ENCODE peak calls at places on chromosomes 6 and 20, in four cellular contexts. H, Y, S and A are unnamed samples.

GRCh38 chr6:105646391-105646867 is 243.5 kb upstream of the PREP start:
- DNase-seq in H (peak), S (no peak), Y (no peak), A (no peak)

GRCh38 chr6:82818727-82819126 is 246.9 kb downstream of the UBE3D start:
- DNase-seq in Y (no peak), S (no peak), H (no peak), A (no peak)

GRCh38 chr20:59087829-59088433 is 45.3 kb upstream of the PRELID3B start:
- DNase-seq in S (peak), H (peak), Y (peak), A (peak)

GRCh38 chr6:125020385-125020784 is 58.1 kb downstream of the RNF217 start:
- DNase-seq in H (peak), S (no peak), Y (no peak), A (no peak)

GRCh38 chr20:33558348-33559144 is 68.7 kb downstream of the CBFA2T2 start:
- DNase-seq in H (no peak), S (no peak), Y (no peak), A (no peak)

GRCh38 chr6:56156643-56157042 is 90.7 kb downstream of the COL21A1 start:
- DNase-seq in H (peak), Y (no peak), S (no peak), A (no peak)

GRCh38 chr6:21739838-21740237 is 146.3 kb downstream of the SOX4 start:
- DNase-seq in S (no peak), Y (no peak), H (no peak), A (no peak)

GRCh38 chr6:52293067-52293466 is 8.5 kb upstream of the MCM3 start:
- DNase-seq in H (no peak), S (no peak), Y (no peak), A (no peak)

GRCh38 chr6:117346142-117346930 is 79.4 kb downstream of the ROS1 start:
- DNase-seq in S (no peak), Y (no peak), H (peak), A (no peak)

GRCh38 chr20:51608060-51608459 is 65.5 kb upstream of the NFATC2 start:
- DNase-seq in H (no peak), Y (no peak), S (no peak), A (no peak)

GRCh38 chr20:45406260-45407066 is 1.6 kb upstream of the DBNDD2 start:
- DNase-seq in Y (peak), S (no peak), H (peak), A (peak)
- H2BK12ac ChIP-seq in Y (peak), S (peak), H (no peak), A (peak)

GRCh38 chr6:46486186-46486585 is 5.1 kb downstream of the RCAN2 start:
- DNase-seq in H (no peak), S (no peak), Y (no peak), A (no peak)
- H3K4me3 ChIP-seq in H (no peak), S (no peak), Y (no peak), A (no peak)

GRCh38 chr6:26431258-26432162 is 8.8 kb upstream of the BTN3A3 start:
- DNase-seq in S (no peak), Y (no peak), H (no peak), A (no peak)
- H2BK12ac ChIP-seq in S (no peak), Y (no peak), H (no peak), A (no peak)

DNA sequence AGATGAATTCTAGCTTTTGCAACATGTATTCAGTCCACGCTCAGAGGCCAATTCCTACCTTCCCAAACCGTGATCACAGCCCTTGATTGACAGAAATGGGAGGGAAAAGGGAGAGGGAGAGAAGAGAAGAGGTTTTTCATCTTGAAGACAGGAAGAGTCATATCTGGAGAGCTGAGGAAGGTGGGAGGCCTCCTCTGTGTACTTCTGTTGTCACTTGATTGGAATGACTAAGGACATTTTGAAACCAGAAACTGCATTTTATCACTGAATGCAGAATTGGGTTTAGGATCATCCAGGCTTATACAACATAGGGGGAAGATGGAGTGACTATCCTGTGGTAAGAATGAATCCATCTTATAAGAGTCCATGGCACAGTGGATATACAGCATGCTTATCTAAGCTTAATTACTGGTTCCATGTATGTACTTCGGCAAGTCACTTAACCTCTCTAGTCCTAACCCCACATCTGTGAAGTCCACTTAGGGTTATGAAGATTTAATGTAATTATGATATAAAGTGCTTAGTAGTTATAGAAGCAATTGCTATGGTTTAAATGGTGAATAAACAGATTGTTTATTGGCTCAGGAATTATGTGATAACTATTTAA is 144.0 kb downstream of the BCKDHB start:
- DNase-seq in H (peak), Y (no peak), S (no peak), A (no peak)
- H3K4me3 ChIP-seq in H (no peak), Y (no peak), S (no peak), A (no peak)

GRCh38 chr6:141165012-141165411 is 967.7 kb upstream of the GJE1 start:
- DNase-seq in S (no peak), Y (no peak), H (no peak), A (no peak)

GRCh38 chr6:141164042-141164748 is 968.5 kb upstream of the GJE1 start:
- DNase-seq in Y (no peak), H (peak), S (peak), A (no peak)

GRCh38 chr6:141173529-141173928 is 959.2 kb upstream of the GJE1 start:
- DNase-seq in Y (no peak), H (no peak), S (no peak), A (no peak)

GRCh38 chr6:141167945-141168344 is 964.8 kb upstream of the GJE1 start:
- DNase-seq in H (no peak), S (no peak), Y (no peak), A (no peak)

DNA sequence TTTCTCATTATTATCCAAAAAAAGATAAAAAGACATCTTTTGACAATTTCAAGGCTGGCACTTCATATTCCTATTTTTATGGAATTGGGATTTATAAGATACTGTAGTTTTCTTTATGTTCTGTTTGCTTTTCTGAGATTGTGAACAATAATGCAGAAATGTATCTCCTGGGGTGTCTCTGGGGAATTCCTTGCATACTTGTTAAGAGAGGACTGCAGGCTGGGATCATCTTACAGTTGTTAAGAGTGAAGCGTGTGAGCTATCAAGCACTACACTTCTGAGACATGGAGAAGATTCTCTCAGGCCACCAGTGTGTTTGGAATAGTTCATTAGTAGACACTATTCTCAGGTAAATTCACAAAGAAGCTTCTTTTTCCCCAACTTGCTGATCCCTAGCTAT is 963.3 kb upstream of the GJE1 start:
- DNase-seq in H (peak), S (no peak), Y (no peak), A (no peak)
- H2BK12ac ChIP-seq in H (no peak), S (no peak), Y (no peak), A (no peak)

GRCh38 chr6:31970604-31971271 is 1.2 kb downstream of the DXO start:
- DNase-seq in H (no peak), S (no peak), Y (no peak), A (no peak)
- H3K4me3 ChIP-seq in H (peak), S (no peak), Y (no peak), A (peak)

GRCh38 chr6:143674466-143675114 is 3.2 kb upstream of the PHACTR2 start:
- DNase-seq in Y (no peak), S (no peak), H (peak), A (no peak)
- H2BK12ac ChIP-seq in Y (peak), S (peak), H (no peak), A (no peak)